ENCODE peak calls at places on chromosomes 1 and 21, in four cellular contexts. X is GM12865, C is RKO, V is kidney tubule cell. O is an unnamed sample.

GRCh38 chr1:219582310-219582709 is 30.6 kb downstream of the ZC3H11B start:
- DNase-seq in X (peak), C (no peak), V (no peak), O (no peak)

GRCh38 chr1:53890522-53890941 is 935 bp upstream of the YIPF1 start:
- DNase-seq in X (peak), C (no peak), V (no peak), O (no peak)

GRCh38 chr1:40783001-40783905 is at the start of gene KCNQ4:
- DNase-seq in X (no peak), C (peak), V (peak), O (peak)

GRCh38 chr21:36454706-36455105 is 25.2 kb downstream of the CLDN14 start:
- DNase-seq in X (no peak), C (no peak), V (no peak), O (no peak)

GRCh38 chr21:14366998-14367397 is 15.9 kb downstream of the HSPA13 start:
- DNase-seq in X (no peak), C (no peak), V (no peak), O (no peak)

GRCh38 chr1:235920596-235921375 is 54.1 kb upstream of the LYST start:
- DNase-seq in X (no peak), C (no peak), V (peak), O (no peak)

GRCh38 chr1:74812180-74812541 is 79.2 kb downstream of the TYW3 start:
- DNase-seq in X (peak), C (no peak), V (no peak), O (no peak)

GRCh38 chr1:23895082-23895481 is 18.1 kb downstream of the CNR2 start:
- DNase-seq in X (no peak), C (no peak), V (no peak), O (no peak)

GRCh38 chr1:185441608-185442007 is 124.6 kb upstream of the IVNS1ABP start:
- DNase-seq in X (no peak), C (no peak), V (peak), O (no peak)

GRCh38 chr1:95953005-95953404 is 719.0 kb downstream of the RWDD3 start:
- DNase-seq in X (no peak), C (peak), V (peak), O (no peak)

GRCh38 chr1:166383137-166383536 is 216.3 kb upstream of the FAM78B start:
- DNase-seq in X (no peak), C (no peak), V (no peak), O (no peak)

GRCh38 chr21:26982767-26983166 is 15.9 kb upstream of the ADAMTS5 start:
- DNase-seq in X (no peak), C (peak), V (peak), O (no peak)